ENCODE peak calls at places on chromosome 19, in nine cellular contexts. W is fibroblast of pulmonary artery, F is neural progenitor cell, K is fibroblast of lung, R is endodermal cell, H is fibroblast of the aortic adventitia, C is heart left ventricle, B is astrocyte, J is WERI-Rb-1. I is an unnamed sample.

GRCh38 chr19:29887498-29887897 is 54.5 kb upstream of the URI1 start:
- DNase-seq in W (peak), F (no peak), K (no peak), R (no peak), H (peak), C (no peak), B (no peak), J (no peak), I (peak)

GRCh38 chr19:5485286-5485636 is 30.0 kb downstream of the ZNRF4 start:
- DNase-seq in W (no peak), F (no peak), K (no peak), R (no peak), H (no peak), C (no peak), B (no peak), J (no peak), I (no peak)

GRCh38 chr19:768424-768823 is 17.5 kb downstream of the MISP start:
- DNase-seq in W (peak), F (no peak), K (peak), R (no peak), H (peak), C (no peak), B (peak), J (no peak), I (peak)

GRCh38 chr19:39445258-39446071 is at the start of gene SUPT5H:
- DNase-seq in W (peak), F (peak), K (peak), R (peak), H (peak), C (peak), B (peak), J (peak), I (peak)

GRCh38 chr19:10454267-10454666 is 33.9 kb downstream of the PDE4A start:
- DNase-seq in W (no peak), F (peak), K (no peak), R (peak), H (no peak), C (no peak), B (no peak), J (peak), I (peak)

GRCh38 chr19:7415163-7415856 is 66.6 kb downstream of the ARHGEF18 start:
- DNase-seq in W (peak), F (no peak), K (peak), R (no peak), H (peak), C (no peak), B (peak), J (no peak), I (no peak)

GRCh38 chr19:40443930-40444180 is 280 bp downstream of the SERTAD3 start:
- DNase-seq in W (peak), F (no peak), K (no peak), R (no peak), H (peak), C (no peak), B (no peak), J (no peak), I (no peak)

GRCh38 chr19:1042689-1043511 is 3.0 kb downstream of the ABCA7 start:
- DNase-seq in W (no peak), F (no peak), K (no peak), R (peak), H (no peak), C (no peak), B (no peak), J (no peak), I (peak)

GRCh38 chr19:40982594-40983101 is 8.4 kb upstream of the CYP2B6 start:
- DNase-seq in W (peak), F (no peak), K (peak), R (peak), H (peak), C (no peak), B (peak), J (no peak), I (peak)

GRCh38 chr19:40341601-40342482 is 6.4 kb downstream of the C19orf47 start:
- DNase-seq in W (no peak), F (no peak), K (no peak), R (no peak), H (peak), C (peak), B (no peak), J (no peak), I (peak)

GRCh38 chr19:37227996-37228395 is 10.0 kb downstream of the ZNF383 start:
- DNase-seq in W (no peak), F (peak), K (no peak), R (peak), H (no peak), C (no peak), B (no peak), J (peak), I (peak)

GRCh38 chr19:11064831-11065303 is 24.4 kb upstream of the LDLR start:
- DNase-seq in W (no peak), F (no peak), K (peak), R (no peak), H (peak), C (no peak), B (no peak), J (no peak), I (no peak)

GRCh38 chr19:10368101-10368803 is 12.1 kb downstream of the TYK2 start:
- DNase-seq in W (no peak), F (no peak), K (no peak), R (peak), H (no peak), C (no peak), B (no peak), J (no peak), I (no peak)

GRCh38 chr19:18218600-18218999 is 7.6 kb downstream of the PDE4C start:
- DNase-seq in W (no peak), F (no peak), K (no peak), R (no peak), H (no peak), C (no peak), B (no peak), J (no peak), I (no peak)

GRCh38 chr19:18220632-18221275 is 5.5 kb downstream of the PDE4C start:
- DNase-seq in W (no peak), F (peak), K (no peak), R (peak), H (no peak), C (no peak), B (no peak), J (no peak), I (no peak)

GRCh38 chr19:18218159-18218558 is 8.1 kb downstream of the PDE4C start:
- DNase-seq in W (no peak), F (no peak), K (no peak), R (no peak), H (no peak), C (no peak), B (no peak), J (no peak), I (no peak)

GRCh38 chr19:18221815-18222725 is 4.2 kb downstream of the PDE4C start:
- DNase-seq in W (no peak), F (no peak), K (no peak), R (no peak), H (no peak), C (no peak), B (no peak), J (no peak), I (no peak)

GRCh38 chr19:18219911-18220631 is 6.2 kb downstream of the PDE4C start:
- DNase-seq in W (no peak), F (no peak), K (no peak), R (no peak), H (no peak), C (no peak), B (no peak), J (no peak), I (no peak)
- H3K4me3 ChIP-seq in W (no peak), F (no peak), K (no peak), R (no peak), H (no peak), C (no peak), B (no peak), J (no peak), I (no peak)

DNA sequence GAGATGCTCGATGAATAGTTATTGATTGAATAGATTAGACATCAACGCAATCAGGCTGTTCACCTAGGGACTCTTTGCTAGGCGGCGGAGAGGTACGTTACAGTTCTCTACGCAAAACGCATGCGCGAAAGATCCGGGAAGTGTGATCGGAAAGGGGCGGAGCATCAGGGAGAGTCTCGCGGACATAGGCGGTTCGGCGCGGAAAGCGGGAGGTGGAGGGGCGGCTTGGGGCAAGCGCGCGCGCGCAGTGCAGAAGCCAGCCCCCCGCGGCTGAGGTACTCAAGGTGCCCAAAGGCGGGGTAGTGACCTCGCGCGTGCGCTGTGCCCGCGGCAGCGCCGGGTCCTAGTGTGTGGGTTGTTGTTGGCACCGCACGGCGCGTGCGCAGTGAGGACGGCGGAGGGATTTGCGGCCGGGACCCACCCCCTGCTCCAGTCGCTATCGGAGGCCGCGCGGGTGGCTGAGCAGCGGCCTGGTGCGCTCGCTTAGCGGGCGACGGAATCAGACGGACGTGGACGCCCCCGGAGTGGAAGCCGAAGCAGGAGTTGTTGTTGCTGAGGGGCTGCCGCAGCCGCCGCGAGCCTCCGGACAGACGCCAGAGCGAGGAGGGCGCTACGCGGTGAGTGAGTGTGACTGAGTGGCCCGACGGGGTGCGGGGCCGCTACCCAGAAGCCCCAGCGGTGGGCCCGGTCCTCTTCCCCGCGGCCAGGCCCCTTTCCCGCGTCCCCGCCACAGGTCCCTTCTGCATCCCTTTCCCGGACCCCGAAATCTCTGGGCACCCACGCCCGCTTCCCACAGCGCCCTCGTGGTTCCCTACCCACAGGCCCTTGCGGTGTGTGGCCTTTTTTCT is at the start of gene SNRNP70:
- DNase-seq in W (peak), F (peak), K (peak), R (peak), H (peak), C (peak), B (peak), J (peak), I (peak)
- TF ChIP-seq CTCF in W (no peak), F (peak), K (no peak), R (no peak), H (no peak), C (no peak), B (no peak), J (no peak), I (no peak)

DNA sequence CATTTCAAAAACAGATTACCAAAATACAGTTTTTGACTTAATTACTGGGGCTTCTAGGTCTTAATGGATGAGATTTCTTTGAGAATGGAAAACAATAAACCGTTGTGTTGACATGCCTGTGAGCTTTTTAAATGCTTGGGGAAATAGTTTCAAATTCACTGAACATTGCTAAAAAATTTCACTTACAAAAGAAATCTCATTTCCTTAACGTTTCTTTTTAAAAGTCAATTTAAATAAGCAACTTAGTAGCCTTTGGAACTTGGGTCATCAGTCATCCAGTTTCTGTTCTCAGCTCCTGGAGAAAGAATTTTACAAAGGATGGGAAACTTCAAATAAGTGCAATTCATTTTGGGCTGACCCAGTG is 4.4 kb downstream of the ZC3H4 start:
- DNase-seq in W (no peak), F (no peak), K (no peak), R (no peak), H (no peak), C (no peak), B (no peak), J (no peak), I (no peak)
- H3K4me3 ChIP-seq in W (peak), F (peak), K (peak), R (peak), H (peak), C (no peak), B (peak), J (no peak), I (peak)

DNA sequence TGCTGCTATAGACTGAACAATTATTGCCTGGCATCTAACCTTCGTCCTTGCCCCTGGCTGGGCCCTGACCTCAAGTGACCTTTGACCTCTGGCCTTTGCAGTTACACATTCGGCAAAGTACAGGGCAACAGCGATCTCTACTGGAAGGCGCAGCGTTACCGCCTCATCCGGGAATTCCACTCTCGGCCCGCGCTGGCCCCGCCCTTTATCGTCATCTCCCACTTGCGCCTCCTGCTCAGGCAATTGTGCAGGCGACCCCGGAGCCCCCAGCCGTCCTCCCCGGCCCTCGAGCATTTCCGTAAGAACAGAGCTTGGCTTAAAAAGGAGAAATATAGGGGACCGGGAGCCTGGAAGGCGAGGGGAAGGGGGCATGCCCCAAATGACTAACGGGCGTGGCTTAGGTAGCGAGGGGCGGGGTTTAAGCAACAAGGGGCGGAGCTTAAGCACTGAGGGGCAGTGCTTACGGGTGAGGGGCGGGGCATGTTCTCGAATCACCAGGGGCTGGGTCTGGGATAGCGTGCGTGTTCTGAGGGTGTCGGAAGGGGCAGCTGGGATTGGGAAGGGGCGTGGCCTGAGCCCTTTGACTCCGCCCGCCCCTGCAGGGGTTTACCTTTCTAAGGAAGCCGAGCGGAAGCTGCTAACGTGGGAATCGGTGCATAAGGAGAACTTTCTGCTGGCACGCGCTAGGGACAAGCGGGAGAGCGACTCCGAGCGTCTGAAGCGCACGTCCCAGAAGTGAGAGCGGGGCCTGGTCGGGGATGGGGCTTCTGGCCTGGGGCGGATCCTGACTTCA is 52.7 kb downstream of the TRPM4 start:
- DNase-seq in W (no peak), F (peak), K (no peak), R (peak), H (no peak), C (no peak), B (no peak), J (peak), I (no peak)
- TF ChIP-seq CTCF in W (no peak), F (peak), K (peak), R (peak), H (no peak), C (no peak), B (no peak), J (no peak), I (no peak)

DNA sequence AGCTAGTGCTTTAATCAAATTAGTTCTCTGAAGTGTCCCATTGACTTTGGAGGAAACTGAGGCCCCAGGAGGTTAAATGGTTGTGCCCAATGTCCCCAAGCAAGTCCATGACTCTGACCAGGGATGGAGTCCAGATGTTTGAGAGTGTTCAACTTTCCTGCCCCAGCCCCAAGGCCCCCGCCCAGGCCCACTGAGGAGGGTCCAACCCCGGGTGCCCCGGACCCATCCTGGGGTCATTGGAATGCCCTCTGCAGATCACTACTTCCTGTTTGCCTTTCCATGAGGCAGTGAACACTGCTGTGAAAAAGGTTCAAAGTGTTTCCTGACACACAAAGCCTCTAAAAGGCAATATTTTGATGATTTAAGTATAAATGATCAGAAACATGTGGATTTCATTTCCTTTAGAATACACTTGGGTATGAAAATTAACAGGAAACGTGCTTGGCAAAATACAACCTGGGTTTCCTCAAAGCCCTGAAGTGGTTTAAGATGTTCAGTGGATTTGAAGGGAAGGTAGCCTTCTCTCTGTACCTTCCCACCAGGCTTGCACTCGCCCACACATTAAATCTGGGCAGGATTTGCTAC is 335.8 kb downstream of the TSHZ3 start:
- DNase-seq in W (no peak), F (no peak), K (no peak), R (no peak), H (no peak), C (no peak), B (no peak), J (no peak), I (no peak)
- H3K4me3 ChIP-seq in W (no peak), F (no peak), K (no peak), R (no peak), H (no peak), C (no peak), B (no peak), J (no peak), I (no peak)

GRCh38 chr19:35959040-35959967 is 23.1 kb downstream of the LRFN3 start:
- DNase-seq in W (no peak), F (peak), K (no peak), R (peak), H (no peak), C (peak), B (no peak), J (no peak), I (no peak)
- TF ChIP-seq CTCF in W (no peak), F (peak), K (peak), R (peak), H (no peak), C (peak), B (no peak), J (no peak), I (peak)

DNA sequence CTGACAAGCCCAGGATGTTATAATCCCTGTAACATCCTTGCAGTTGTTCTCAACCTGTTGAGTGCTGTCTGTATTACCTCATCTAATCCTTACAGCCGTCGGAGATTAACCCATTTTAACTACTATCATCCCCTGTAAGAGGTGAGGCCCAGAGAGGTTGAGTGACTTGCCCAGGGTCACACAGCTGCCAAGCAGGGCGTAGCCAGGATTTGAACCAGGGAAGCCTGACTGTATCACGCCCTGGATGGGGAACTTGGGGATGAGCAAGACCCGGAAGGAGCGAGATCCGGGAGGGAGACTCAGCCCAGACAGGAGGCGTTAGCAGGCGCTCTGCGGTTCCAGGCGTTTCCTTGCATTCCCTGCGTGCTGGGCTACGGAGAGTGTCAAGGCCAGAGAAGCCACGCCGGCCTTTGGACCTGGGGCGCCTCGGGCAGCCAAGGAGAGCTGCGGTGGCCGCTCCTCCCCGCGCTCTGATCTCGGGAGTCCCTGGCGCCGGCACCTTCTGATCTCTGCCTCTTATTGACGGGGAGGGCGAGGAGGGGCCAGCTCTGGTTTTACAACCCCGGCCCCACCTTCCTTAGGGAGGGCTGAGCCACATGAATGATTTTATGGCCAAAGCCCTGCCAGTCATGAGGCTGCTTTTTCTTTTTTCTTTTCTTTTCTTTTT is 6.2 kb downstream of the SULT2B1 start:
- DNase-seq in W (peak), F (no peak), K (peak), R (peak), H (peak), C (no peak), B (peak), J (no peak), I (peak)
- H3K4me3 ChIP-seq in W (no peak), F (no peak), K (no peak), R (no peak), H (no peak), C (no peak), B (no peak), J (no peak), I (no peak)

GRCh38 chr19:47353307-47353712 is 4.2 kb downstream of the DHX34 start:
- DNase-seq in W (no peak), F (no peak), K (no peak), R (no peak), H (no peak), C (peak), B (no peak), J (no peak), I (no peak)

GRCh38 chr19:47362321-47362720 is 13.2 kb downstream of the DHX34 start:
- DNase-seq in W (no peak), F (no peak), K (no peak), R (no peak), H (no peak), C (no peak), B (no peak), J (no peak), I (no peak)

GRCh38 chr19:47356900-47357299 is 7.8 kb downstream of the DHX34 start:
- DNase-seq in W (no peak), F (no peak), K (no peak), R (no peak), H (no peak), C (no peak), B (no peak), J (no peak), I (no peak)

GRCh38 chr19:47363758-47364529 is 14.8 kb downstream of the DHX34 start:
- DNase-seq in W (peak), F (peak), K (peak), R (peak), H (no peak), C (no peak), B (no peak), J (no peak), I (peak)

DNA sequence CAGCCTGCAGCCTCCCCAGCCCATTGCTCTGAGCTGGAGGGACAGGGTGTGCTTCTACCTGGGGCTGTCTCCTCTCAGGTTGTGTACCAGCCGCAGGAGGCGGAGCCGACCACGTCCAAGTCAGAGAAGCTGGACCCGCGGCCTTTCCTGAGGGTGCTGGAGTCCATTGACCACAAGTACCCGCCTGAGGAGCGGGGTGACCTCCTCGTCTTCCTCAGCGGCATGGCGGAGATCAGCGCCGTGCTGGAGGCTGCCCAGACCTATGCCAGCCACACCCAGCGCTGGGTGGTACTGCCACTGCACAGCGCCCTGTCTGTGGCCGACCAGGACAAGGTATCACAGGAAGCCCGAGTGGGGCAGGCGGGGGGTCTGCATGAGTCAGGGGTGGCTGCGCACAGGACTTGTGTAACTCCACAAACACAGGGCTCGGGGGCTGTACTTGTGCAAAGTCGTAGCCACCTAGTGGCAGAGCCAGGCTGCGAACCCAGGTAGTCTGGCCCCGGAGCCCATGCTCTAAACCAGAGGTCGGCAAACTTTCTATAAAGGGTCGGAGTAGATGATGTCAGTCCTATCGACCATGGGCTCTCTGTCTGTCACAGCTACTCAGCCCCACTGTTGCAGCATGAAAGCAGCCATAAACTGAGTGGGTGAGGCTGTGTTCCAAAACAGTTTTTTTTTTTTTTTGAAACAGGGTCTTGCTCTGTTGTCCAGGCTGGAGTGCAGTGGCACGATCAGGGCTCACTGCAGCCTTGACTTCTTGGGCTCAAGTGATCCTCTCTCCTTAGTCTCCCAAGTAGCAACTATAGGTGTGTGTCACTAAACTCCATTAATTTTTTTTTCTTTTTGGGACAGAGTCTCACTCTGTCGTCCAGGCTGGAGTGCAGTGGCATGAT is 8.9 kb downstream of the DHX34 start:
- DNase-seq in W (no peak), F (peak), K (no peak), R (peak), H (no peak), C (no peak), B (no peak), J (peak), I (no peak)
- TF ChIP-seq CTCF in W (peak), F (peak), K (peak), R (peak), H (peak), C (no peak), B (no peak), J (peak), I (no peak)

I was measured in foreskin fibroblast.